ENCODE peak calls at places on chromosomes 11 and 22, in six cellular contexts. H, C, Y, V, E and Z are unnamed samples.
A peak's percentile ranks its signal among the peaks of the same experiment; 100 is the strongest.

GRCh38 chr11:46200537-46201281 is 76.8 kb upstream of the CREB3L1 start:
- DNase-seq in H (no peak), C (no peak), Y (no peak), V (no peak), E (no peak), Z (peak; percentile 42)

GRCh38 chr22:24601217-24602104 is 1.5 kb upstream of the GGT1 start:
- DNase-seq in H (peak; percentile 63), C (no peak), Y (no peak), V (no peak), E (peak; percentile 93), Z (peak; percentile 16)

GRCh38 chr11:17559341-17560087 is 12.5 kb downstream of the OTOG start:
- DNase-seq in H (no peak), C (no peak), Y (no peak), V (no peak), E (no peak), Z (no peak)

GRCh38 chr11:66495401-66495844 is 15.0 kb upstream of the BBS1 start:
- DNase-seq in H (no peak), C (no peak), Y (no peak), V (no peak), E (no peak), Z (no peak)

GRCh38 chr11:65116370-65117205 is 913 bp downstream of the ZNHIT2 start:
- DNase-seq in H (peak; percentile 49), C (no peak), Y (no peak), V (peak; percentile 52), E (peak; percentile 75), Z (peak; percentile 61)

GRCh38 chr11:69304258-69304657 is 10.3 kb downstream of the MYEOV start:
- DNase-seq in H (no peak), C (no peak), Y (no peak), V (no peak), E (no peak), Z (no peak)

GRCh38 chr11:14577835-14578529 is 57.8 kb upstream of the PSMA1 start:
- DNase-seq in H (no peak), C (no peak), Y (no peak), V (no peak), E (no peak), Z (no peak)

GRCh38 chr11:78420796-78421209 is 3.2 kb upstream of the GAB2 start:
- DNase-seq in H (peak; percentile 87), C (peak; percentile 32), Y (no peak), V (no peak), E (no peak), Z (peak; percentile 60)

GRCh38 chr22:45506961-45507360 is 4.3 kb downstream of the FBLN1 start:
- DNase-seq in H (no peak), C (no peak), Y (no peak), V (no peak), E (no peak), Z (no peak)

GRCh38 chr11:130609121-130610035 is 160.9 kb downstream of the ADAMTS15 start:
- DNase-seq in H (no peak), C (peak; percentile 71), Y (no peak), V (peak; percentile 40), E (no peak), Z (peak; percentile 59)

GRCh38 chr11:116893906-116894305 is 56.5 kb upstream of the APOA1 start:
- DNase-seq in H (no peak), C (no peak), Y (no peak), V (no peak), E (no peak), Z (no peak)

GRCh38 chr11:76410771-76411423 is 29.8 kb downstream of the GVQW3 start:
- DNase-seq in H (peak; percentile 96), C (no peak), Y (peak; percentile 2), V (no peak), E (no peak), Z (no peak)

GRCh38 chr22:45717787-45718186 is 46.2 kb downstream of the ATXN10 start:
- DNase-seq in H (peak; percentile 7), C (no peak), Y (no peak), V (peak; percentile 54), E (no peak), Z (peak; percentile 87)

GRCh38 chr22:27435839-27436581 is 365.5 kb downstream of the MN1 start:
- DNase-seq in H (peak; percentile 90), C (no peak), Y (no peak), V (peak; percentile 29), E (no peak), Z (peak; percentile 46)

GRCh38 chr11:113114452-113115027 is 153.3 kb downstream of the NCAM1 start:
- DNase-seq in H (peak; percentile 85), C (peak; percentile 39), Y (peak; percentile 78), V (peak; percentile 63), E (peak; percentile 37), Z (peak; percentile 43)

GRCh38 chr11:65304613-65305012 is 10.1 kb upstream of the CDC42EP2 start:
- DNase-seq in H (no peak), C (no peak), Y (no peak), V (no peak), E (no peak), Z (no peak)

GRCh38 chr11:132126973-132127900 is 756.8 kb downstream of the NTM start:
- DNase-seq in H (peak; percentile 79), C (peak; percentile 37), Y (peak; percentile 39), V (peak; percentile 57), E (no peak), Z (peak; percentile 91)

GRCh38 chr11:27858901-27859300 is 158.6 kb upstream of the BDNF start:
- DNase-seq in H (no peak), C (no peak), Y (no peak), V (no peak), E (no peak), Z (peak; percentile 36)

GRCh38 chr22:49627217-49628181 is 200.2 kb downstream of the BRD1 start:
- DNase-seq in H (no peak), C (no peak), Y (no peak), V (peak; percentile 46), E (peak; percentile 15), Z (no peak)

GRCh38 chr22:36461665-36462474 is 19.6 kb downstream of the TXN2 start:
- DNase-seq in H (peak; percentile 95), C (peak; percentile 96), Y (no peak), V (peak; percentile 99), E (peak; percentile 72), Z (peak; percentile 95)

GRCh38 chr11:80831374-80831773 is 1390.5 kb upstream of the TENM4 start:
- DNase-seq in H (no peak), C (no peak), Y (no peak), V (no peak), E (no peak), Z (no peak)

GRCh38 chr22:26709617-26710390 is 52.4 kb downstream of the MIAT start:
- DNase-seq in H (no peak), C (no peak), Y (no peak), V (no peak), E (no peak), Z (peak; percentile 83)

GRCh38 chr11:33910960-33911339 is 19.1 kb upstream of the LMO2 start:
- DNase-seq in H (no peak), C (no peak), Y (no peak), V (no peak), E (no peak), Z (no peak)

GRCh38 chr11:67400251-67400941 is 1.3 kb downstream of the PPP1CA start:
- DNase-seq in H (no peak), C (no peak), Y (no peak), V (no peak), E (no peak), Z (no peak)

GRCh38 chr11:71153005-71153395 is 99.4 kb downstream of the SHANK2 start:
- DNase-seq in H (peak; percentile 93), C (no peak), Y (no peak), V (peak; percentile 68), E (no peak), Z (peak; percentile 40)

GRCh38 chr11:20707876-20708275 is 38.5 kb downstream of the NELL1 start:
- DNase-seq in H (no peak), C (no peak), Y (no peak), V (no peak), E (no peak), Z (no peak)

GRCh38 chr11:30478923-30479322 is 107.2 kb downstream of the MPPED2 start:
- DNase-seq in H (no peak), C (no peak), Y (no peak), V (peak; percentile 54), E (no peak), Z (no peak)

GRCh38 chr11:15563054-15563453 is 448.3 kb downstream of the INSC start:
- DNase-seq in H (no peak), C (no peak), Y (no peak), V (no peak), E (no peak), Z (no peak)